ENCODE peak calls at places on chromosome 2, in six cellular contexts. F is ACHN, X is MCF 10A, A is RCC 7860, H is cardiac septum, B is Right ventricle myocardium inferior. E is an unnamed sample.

GRCh38 chr2:134107402-134107801 is 146.5 kb upstream of the MGAT5 start:
- DNase-seq in B (no peak), A (no peak), H (no peak), F (no peak), X (no peak), E (no peak)

GRCh38 chr2:50786345-50786744 is 245.6 kb downstream of the NRXN1 start:
- DNase-seq in F (peak; percentile 11), H (no peak), A (no peak), X (no peak), B (no peak), E (no peak)

GRCh38 chr2:128323501-128323931 is 4.8 kb upstream of the HS6ST1 start:
- DNase-seq in B (peak; percentile 55), A (no peak), H (no peak), F (no peak), X (no peak), E (no peak)

GRCh38 chr2:7825591-7826312 is 856.1 kb upstream of the ID2 start:
- DNase-seq in F (peak; percentile 29), H (no peak), A (peak; percentile 87), X (peak; percentile 79), B (no peak), E (no peak)

GRCh38 chr2:10995366-10995970 is 83.7 kb downstream of the KCNF1 start:
- DNase-seq in B (no peak), F (no peak), H (peak; percentile 19), X (no peak), A (no peak), E (no peak)

GRCh38 chr2:101766337-101766736 is 68.8 kb downstream of the MAP4K4 start:
- DNase-seq in B (no peak), F (peak; percentile 18), X (no peak), H (no peak), A (no peak), E (no peak)

GRCh38 chr2:187654535-187654934 is 100.3 kb upstream of the TFPI start:
- DNase-seq in F (no peak), X (peak; percentile 9), H (no peak), B (no peak), A (no peak), E (no peak)

GRCh38 chr2:213162515-213163118 is 11.2 kb upstream of the IKZF2 start:
- DNase-seq in B (no peak), A (no peak), F (peak; percentile 6), X (no peak), H (no peak), E (no peak)

GRCh38 chr2:137942037-137942784 is 22.1 kb upstream of the HNMT start:
- DNase-seq in F (no peak), A (no peak), X (no peak), H (no peak), B (no peak), E (no peak)

GRCh38 chr2:62814132-62814531 is 108.6 kb downstream of the EHBP1 start:
- DNase-seq in F (peak; percentile 32), B (no peak), H (no peak), X (peak; percentile 61), A (peak; percentile 29), E (no peak)

GRCh38 chr2:70934981-70935380 is 719 bp upstream of the ATP6V1B1 start:
- DNase-seq in B (no peak), H (peak; percentile 2), A (no peak), X (no peak), F (no peak), E (no peak)

GRCh38 chr2:224850081-224850480 is 133.9 kb upstream of the CCDC195 start:
- DNase-seq in H (no peak), A (no peak), X (no peak), F (no peak), B (no peak), E (no peak)

GRCh38 chr2:162071016-162071415 is 3.0 kb downstream of the DPP4 start:
- DNase-seq in H (no peak), F (no peak), X (no peak), B (no peak), A (no peak), E (no peak)